ENCODE peak calls at places on chromosomes 16 and 17, in seven cellular contexts. I is tibial artery; T is AG09309; Y is Peyer's patch; K is activated CD8-positive, alpha-beta T cell treated with anti-CD3 and anti-CD28 coated beads for 36 hours; W is AG09319; F is endothelial cell. S is an unnamed sample.

GRCh38 chr17:60724647-60725046 is 47.0 kb downstream of the BCAS3 start:
- DNase-seq in I (no peak), T (no peak), Y (no peak), K (no peak), W (no peak), F (no peak), S (no peak)

GRCh38 chr17:5254903-5255521 is 20.4 kb upstream of the SCIMP start:
- DNase-seq in I (no peak), T (no peak), Y (peak; percentile 61), K (no peak), W (no peak), F (no peak), S (no peak)

GRCh38 chr16:50497592-50497991 is 50.6 kb upstream of the NKD1 start:
- DNase-seq in I (no peak), T (no peak), Y (no peak), K (peak; percentile 6), W (no peak), F (no peak), S (no peak)

GRCh38 chr17:48478224-48479013 is 48.4 kb upstream of the SKAP1 start:
- DNase-seq in I (no peak), T (no peak), Y (no peak), K (peak; percentile 62), W (no peak), F (no peak), S (no peak)

GRCh38 chr16:2078096-2078495 is 30.3 kb downstream of the TSC2 start:
- DNase-seq in I (no peak), T (no peak), Y (no peak), K (no peak), W (no peak), F (no peak), S (no peak)

GRCh38 chr17:33234930-33235685 is 58.0 kb downstream of the ASIC2 start:
- DNase-seq in I (peak; percentile 76), T (peak; percentile 25), Y (peak; percentile 52), K (peak; percentile 2), W (peak; percentile 74), F (no peak), S (no peak)

GRCh38 chr16:50373780-50374179 is 5.0 kb upstream of the BRD7 start:
- DNase-seq in I (no peak), T (no peak), Y (no peak), K (no peak), W (no peak), F (no peak), S (no peak)

GRCh38 chr16:3173892-3174617 is 13.9 kb upstream of the OR1F1 start:
- DNase-seq in I (no peak), T (no peak), Y (no peak), K (peak; percentile 71), W (no peak), F (peak; percentile 68), S (no peak)

GRCh38 chr17:21505819-21506815 is 130.0 kb downstream of the KCNJ12 start:
- DNase-seq in I (no peak), T (no peak), Y (no peak), K (no peak), W (no peak), F (no peak), S (no peak)

GRCh38 chr16:81551141-81551808 is 106.7 kb downstream of the CMIP start:
- DNase-seq in I (no peak), T (no peak), Y (no peak), K (peak; percentile 29), W (no peak), F (no peak), S (no peak)

GRCh38 chr17:27914382-27914781 is 21.2 kb upstream of the LYRM9 start:
- DNase-seq in I (no peak), T (no peak), Y (no peak), K (no peak), W (no peak), F (no peak), S (no peak)

GRCh38 chr17:75455896-75456416 is 479 bp upstream of the TMEM94 start:
- DNase-seq in I (peak; percentile 42), T (peak; percentile 7), Y (no peak), K (no peak), W (no peak), F (no peak), S (no peak)

GRCh38 chr16:70738083-70738977 is 52.5 kb upstream of the MTSS2 start:
- DNase-seq in I (peak; percentile 62), T (no peak), Y (no peak), K (peak; percentile 74), W (peak; percentile 68), F (peak; percentile 71), S (no peak)

GRCh38 chr17:73013816-73014663 is 78.4 kb downstream of the SLC39A11 start:
- DNase-seq in I (no peak), T (no peak), Y (peak; percentile 13), K (no peak), W (no peak), F (no peak), S (no peak)
- TF ChIP-seq CTCF in I (no peak), T (no peak), Y (no peak), K (no peak), W (no peak), F (no peak), S (no peak)

GRCh38 chr16:48052731-48053130 is 103.1 kb downstream of the ABCC12 start:
- DNase-seq in I (no peak), T (no peak), Y (no peak), K (no peak), W (no peak), F (no peak), S (no peak)

GRCh38 chr16:48057085-48057484 is 98.7 kb downstream of the ABCC12 start:
- DNase-seq in I (no peak), T (no peak), Y (no peak), K (no peak), W (no peak), F (no peak), S (no peak)

GRCh38 chr16:48050871-48051270 is 104.9 kb downstream of the ABCC12 start:
- DNase-seq in I (no peak), T (no peak), Y (no peak), K (no peak), W (no peak), F (no peak), S (no peak)

GRCh38 chr16:48053346-48053745 is 102.4 kb downstream of the ABCC12 start:
- DNase-seq in I (no peak), T (no peak), Y (no peak), K (no peak), W (no peak), F (no peak), S (no peak)

GRCh38 chr16:48054881-48055601 is 100.8 kb downstream of the ABCC12 start:
- DNase-seq in I (no peak), T (peak; percentile 13), Y (peak; percentile 48), K (peak; percentile 48), W (peak; percentile 18), F (peak; percentile 56), S (no peak)
- TF ChIP-seq CTCF in I (peak; percentile 54), T (peak; percentile 96), Y (peak; percentile 48), K (peak; percentile 61), W (peak; percentile 95), F (peak; percentile 73), S (no peak)

GRCh38 chr16:84158455-84158854 is 13.3 kb downstream of the DNAAF1 start:
- DNase-seq in I (no peak), T (no peak), Y (no peak), K (no peak), W (no peak), F (no peak), S (no peak)

GRCh38 chr16:84153660-84154214 is 8.6 kb downstream of the DNAAF1 start:
- DNase-seq in I (no peak), T (no peak), Y (no peak), K (no peak), W (no peak), F (no peak), S (no peak)

GRCh38 chr16:84155226-84155625 is 10.1 kb downstream of the DNAAF1 start:
- DNase-seq in I (no peak), T (no peak), Y (no peak), K (no peak), W (no peak), F (no peak), S (no peak)

GRCh38 chr16:84159006-84159405 is 13.9 kb downstream of the DNAAF1 start:
- DNase-seq in I (no peak), T (no peak), Y (no peak), K (no peak), W (no peak), F (no peak), S (no peak)

GRCh38 chr16:84156342-84156784 is 11.3 kb downstream of the DNAAF1 start:
- DNase-seq in I (no peak), T (no peak), Y (no peak), K (no peak), W (no peak), F (no peak), S (no peak)
- TF ChIP-seq CTCF in I (no peak), T (no peak), Y (no peak), K (no peak), W (no peak), F (no peak), S (no peak)

GRCh38 chr16:84131118-84131517 is 13.9 kb downstream of the HSDL1 start:
- DNase-seq in I (no peak), T (no peak), Y (no peak), K (no peak), W (no peak), F (no peak), S (no peak)
- TF ChIP-seq CTCF in I (no peak), T (no peak), Y (no peak), K (no peak), W (no peak), F (no peak), S (no peak)

GRCh38 chr17:44119062-44119461 is 4.4 kb downstream of the HDAC5 start:
- DNase-seq in I (no peak), T (no peak), Y (no peak), K (no peak), W (no peak), F (no peak), S (no peak)

GRCh38 chr17:44117351-44117750 is 6.1 kb downstream of the HDAC5 start:
- DNase-seq in I (no peak), T (no peak), Y (no peak), K (no peak), W (no peak), F (no peak), S (no peak)

GRCh38 chr17:44119798-44120197 is 3.6 kb downstream of the HDAC5 start:
- DNase-seq in I (no peak), T (no peak), Y (no peak), K (no peak), W (no peak), F (no peak), S (no peak)

GRCh38 chr17:44121206-44121605 is 2.2 kb downstream of the HDAC5 start:
- DNase-seq in I (no peak), T (no peak), Y (no peak), K (no peak), W (no peak), F (no peak), S (no peak)

GRCh38 chr17:44118427-44119050 is 4.9 kb downstream of the HDAC5 start:
- DNase-seq in I (no peak), T (no peak), Y (no peak), K (no peak), W (no peak), F (no peak), S (no peak)
- TF ChIP-seq CTCF in I (no peak), T (peak; percentile 17), Y (no peak), K (no peak), W (no peak), F (no peak), S (no peak)